ENCODE peak calls at places on chromosomes 7 and 10, in four cellular contexts. A is bronchial epithelial cell, T is foreskin keratinocyte, P is WERI-Rb-1. I is an unnamed sample.

GRCh38 chr7:116354171-116354545 is 143.8 kb downstream of the TES start:
- DNase-seq in P (no peak), A (peak; percentile 25), T (no peak), I (no peak)

GRCh38 chr10:104274762-104275721 is 6.1 kb downstream of the GSTO2 start:
- DNase-seq in P (no peak), T (peak; percentile 77), A (peak; percentile 58), I (peak; percentile 47)

GRCh38 chr10:71596759-71597158 is 122.8 kb downstream of the C10orf105 start:
- DNase-seq in P (peak; percentile 83), T (no peak), A (no peak), I (no peak)

GRCh38 chr7:22248111-22248809 is 108.7 kb downstream of the RAPGEF5 start:
- DNase-seq in P (peak; percentile 69), A (no peak), T (no peak), I (no peak)

GRCh38 chr10:49408437-49409306 is 12.8 kb upstream of the DRGX start:
- DNase-seq in A (peak; percentile 10), P (no peak), T (no peak), I (no peak)

GRCh38 chr10:49654036-49654693 is 25.3 kb upstream of the C10orf53 start:
- DNase-seq in A (no peak), T (no peak), P (no peak), I (no peak)

GRCh38 chr10:100814751-100815474 is 69.5 kb downstream of the PAX2 start:
- DNase-seq in A (no peak), P (no peak), T (no peak), I (no peak)

GRCh38 chr7:142125576-142125975 is 14.1 kb downstream of the MGAM2 start:
- DNase-seq in P (no peak), T (no peak), A (peak; percentile 55), I (no peak)